ENCODE peak calls at places on chromosome 12, in eight cellular contexts. G is H9, B is CD14-positive monocyte, L is astrocyte of the spinal cord, M is WTC11, E is glutamatergic neuron, R is endothelial cell, C is right lobe of liver. I is an unnamed sample.

GRCh38 chr12:46886541-46887041 is 60.8 kb upstream of the SLC38A4 start:
- DNase-seq in G (no peak), B (no peak), L (peak; percentile 93), M (no peak), E (no peak), R (no peak), C (no peak), I (peak; percentile 69)

GRCh38 chr12:79897617-79898016 is 37.3 kb downstream of the PPP1R12A start:
- DNase-seq in G (no peak), B (no peak), L (peak; percentile 94), M (no peak), E (no peak), R (no peak), C (no peak), I (peak; percentile 94)

GRCh38 chr12:103673487-103673886 is 86.4 kb downstream of the STAB2 start:
- DNase-seq in G (no peak), B (no peak), L (no peak), M (no peak), E (no peak), R (no peak), C (no peak), I (no peak)

GRCh38 chr12:114767906-114768697 is 84.1 kb upstream of the TBX3 start:
- DNase-seq in G (no peak), B (no peak), L (peak; percentile 24), M (peak; percentile 30), E (no peak), R (no peak), C (no peak), I (no peak)

GRCh38 chr12:124420972-124421674 is 126.2 kb downstream of the RFLNA start:
- DNase-seq in G (no peak), B (no peak), L (no peak), M (no peak), E (no peak), R (no peak), C (no peak), I (no peak)

GRCh38 chr12:117202556-117202955 is 12.3 kb upstream of the FBXO21 start:
- DNase-seq in G (no peak), B (no peak), L (no peak), M (no peak), E (no peak), R (no peak), C (no peak), I (no peak)

GRCh38 chr12:105292705-105293104 is 37.8 kb upstream of the C12orf75 start:
- DNase-seq in G (no peak), B (no peak), L (no peak), M (no peak), E (no peak), R (no peak), C (no peak), I (no peak)

GRCh38 chr12:93624595-93625294 is 52.3 kb downstream of the SOCS2 start:
- DNase-seq in G (peak; percentile 5), B (no peak), L (peak; percentile 95), M (no peak), E (no peak), R (no peak), C (no peak), I (peak; percentile 98)

GRCh38 chr12:109888179-109889020 is 8.1 kb upstream of the GLTP start:
- DNase-seq in G (no peak), B (peak; percentile 80), L (peak; percentile 89), M (no peak), E (no peak), R (no peak), C (no peak), I (peak; percentile 99)

GRCh38 chr12:1630827-1631591 is 2.0 kb downstream of the WNT5B start:
- DNase-seq in G (peak; percentile 75), B (no peak), L (peak; percentile 77), M (peak; percentile 41), E (peak; percentile 81), R (peak; percentile 49), C (no peak), I (no peak)

GRCh38 chr12:106132175-106133135 is 6.3 kb downstream of the NUAK1 start:
- DNase-seq in G (no peak), B (no peak), L (no peak), M (no peak), E (no peak), R (no peak), C (no peak), I (no peak)

DNA sequence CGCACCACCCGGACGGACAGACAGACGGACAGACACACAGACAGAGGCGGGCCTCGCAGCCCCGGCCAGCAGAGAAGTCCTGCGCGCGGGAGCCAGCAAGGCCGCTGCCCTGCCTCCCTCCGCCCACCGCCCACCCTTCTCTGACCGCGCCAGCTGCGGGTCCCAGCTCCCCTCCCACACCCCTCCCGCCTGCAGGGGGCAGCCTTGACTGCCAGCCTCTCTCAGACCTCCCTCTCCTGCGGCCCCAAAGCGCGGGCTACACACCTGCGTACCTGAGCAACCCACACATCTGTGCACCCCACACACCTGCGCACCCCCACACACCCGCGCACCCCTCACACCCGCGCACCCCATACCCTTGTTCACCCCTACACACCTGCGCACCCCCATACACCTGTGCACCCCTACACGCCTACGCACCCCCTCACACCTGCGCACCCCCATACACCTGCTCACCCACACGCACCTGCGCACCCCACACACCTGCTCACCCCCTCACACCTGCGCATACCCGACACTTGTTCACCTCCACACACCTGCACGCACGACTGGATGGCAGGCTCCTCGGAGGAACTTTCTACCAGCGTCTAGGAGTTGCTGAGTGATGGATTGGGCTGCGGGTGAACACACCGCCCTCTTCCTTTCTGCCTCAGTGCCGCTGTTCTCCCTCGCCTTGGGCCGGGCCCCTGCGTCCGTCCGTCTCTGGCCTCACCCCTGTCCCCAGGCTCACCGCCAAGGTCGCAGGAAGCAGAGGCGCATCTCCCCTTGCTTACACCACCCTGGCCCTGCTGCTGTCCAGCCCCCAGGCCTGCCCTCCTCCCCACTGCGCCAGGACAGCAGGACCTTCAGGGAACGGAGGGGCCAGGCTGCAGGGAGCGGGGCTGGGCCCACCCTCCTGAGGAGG is 20.8 kb upstream of the TMEM106C start:
- DNase-seq in G (peak; percentile 87), B (no peak), L (no peak), M (peak; percentile 89), E (peak; percentile 85), R (peak; percentile 80), C (no peak), I (no peak)
- TF ChIP-seq CTCF in G (peak; percentile 46), B (peak; percentile 44), L (no peak), M (peak; percentile 48), E (peak; percentile 62), R (peak; percentile 40), C (peak; percentile 37), I (peak; percentile 34)

DNA sequence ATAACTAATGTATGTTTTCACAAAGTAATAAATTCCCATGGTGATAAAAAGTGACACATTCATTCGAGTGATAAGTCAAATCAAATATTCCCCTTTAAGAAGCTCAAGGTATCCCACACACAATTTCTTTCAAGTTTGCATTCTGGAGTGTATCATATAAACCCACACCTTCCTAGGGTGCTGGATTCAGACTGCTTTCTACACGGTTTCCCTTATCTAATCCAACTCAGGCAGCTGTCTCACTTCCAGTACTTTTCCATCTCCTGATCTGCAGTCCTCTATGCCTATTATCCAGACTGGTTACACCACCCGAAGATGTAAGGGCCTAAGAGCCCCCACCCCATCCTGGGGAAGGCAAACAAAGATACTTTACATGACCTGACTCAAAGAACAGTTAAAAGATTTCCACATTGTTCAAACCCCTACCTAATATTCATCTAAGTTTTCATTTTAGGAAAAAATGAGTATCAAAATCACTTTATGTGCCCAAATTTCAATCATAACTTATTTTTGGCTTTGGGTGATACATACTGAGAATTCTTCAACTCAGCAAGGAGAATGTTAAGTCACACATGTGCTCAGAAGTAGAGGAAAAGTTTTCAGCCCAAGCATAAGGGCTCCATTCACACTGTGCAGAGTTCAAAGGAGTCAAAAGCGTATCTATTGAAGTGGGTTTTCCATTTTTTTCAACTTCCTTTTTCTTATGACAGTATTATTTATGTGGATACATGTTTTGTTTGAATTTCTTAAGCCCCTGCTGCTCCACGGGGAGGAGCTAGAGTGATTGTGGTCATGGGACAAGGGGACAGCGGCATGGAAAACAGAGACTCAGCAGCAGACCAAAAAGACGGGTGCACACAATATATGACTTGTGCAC is 41.8 kb downstream of the CORO1C start:
- DNase-seq in G (no peak), B (peak; percentile 71), L (peak; percentile 70), M (no peak), E (no peak), R (no peak), C (peak; percentile 53), I (no peak)
- TF ChIP-seq CTCF in G (no peak), B (no peak), L (no peak), M (no peak), E (no peak), R (no peak), C (peak; percentile 6), I (peak; percentile 32)

GRCh38 chr12:92506460-92506859 is 196.3 kb upstream of the PLEKHG7 start:
- DNase-seq in G (no peak), B (no peak), L (no peak), M (no peak), E (no peak), R (no peak), C (no peak), I (no peak)
- TF ChIP-seq CTCF in G (no peak), B (no peak), L (no peak), M (no peak), E (no peak), R (no peak), C (peak; percentile 32), I (no peak)

DNA sequence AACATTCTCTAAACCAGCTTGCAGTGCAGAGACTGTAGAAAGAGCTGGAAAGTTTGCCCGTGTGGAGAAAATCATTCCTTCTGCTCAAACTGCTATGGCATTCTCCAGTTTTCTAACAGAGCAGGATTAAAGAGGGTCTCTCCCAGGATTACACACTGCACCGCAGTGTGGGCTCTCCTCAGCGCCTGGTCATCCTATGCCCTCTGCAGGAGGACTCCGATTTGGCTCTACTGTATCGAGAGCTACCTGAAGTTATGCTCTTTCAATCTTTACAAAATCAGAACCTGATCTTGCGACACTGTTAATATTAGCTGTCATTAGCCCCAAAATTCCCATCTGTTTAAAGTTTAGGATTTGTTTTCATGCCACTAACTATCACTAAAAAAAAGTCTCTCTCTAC is 33.0 kb downstream of the BHLHE41 start:
- DNase-seq in G (peak; percentile 57), B (no peak), L (peak; percentile 19), M (peak; percentile 40), E (no peak), R (peak; percentile 14), C (no peak), I (no peak)
- TF ChIP-seq CTCF in G (peak; percentile 60), B (no peak), L (peak; percentile 45), M (no peak), E (no peak), R (no peak), C (no peak), I (peak; percentile 23)

DNA sequence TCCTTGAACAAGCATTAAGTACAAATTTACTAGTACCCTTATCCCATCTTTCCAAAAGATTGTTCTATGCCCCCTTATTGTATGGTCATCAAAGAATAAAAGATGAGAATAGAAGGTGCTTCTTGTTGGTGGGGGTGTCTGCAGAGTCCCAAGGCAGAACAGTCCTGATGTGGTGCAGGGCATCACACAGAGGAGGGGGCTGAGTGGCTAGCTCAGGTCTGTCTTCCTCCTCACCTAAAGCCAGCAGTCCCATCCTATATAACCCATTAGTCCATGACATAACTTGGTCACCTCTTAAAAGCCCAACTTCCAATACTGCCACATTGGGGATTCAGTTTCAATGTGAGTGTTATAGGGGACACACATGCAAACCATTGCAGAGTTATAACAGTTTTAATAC is 9.9 kb downstream of the LRRC10 start:
- DNase-seq in G (no peak), B (no peak), L (no peak), M (no peak), E (no peak), R (no peak), C (no peak), I (no peak)
- TF ChIP-seq CTCF in G (no peak), B (no peak), L (no peak), M (no peak), E (no peak), R (no peak), C (no peak), I (no peak)

GRCh38 chr12:53551889-53552291 is 44.6 kb upstream of the NPFF start:
- DNase-seq in G (no peak), B (no peak), L (peak; percentile 27), M (no peak), E (no peak), R (no peak), C (no peak), I (no peak)
- TF ChIP-seq CTCF in G (no peak), B (no peak), L (no peak), M (no peak), E (no peak), R (no peak), C (no peak), I (no peak)

I was measured in HFFc6.